ENCODE peak calls at places on chromosomes 13 and 19, in four cellular contexts. H, W, Q and K are unnamed samples.

GRCh38 chr19:54420068-54420382 is 4.8 kb downstream of the TTYH1 start:
- DNase-seq in H (no peak), W (no peak), Q (no peak), K (no peak)

GRCh38 chr13:94708031-94708571 is 4.2 kb downstream of the SOX21 start:
- DNase-seq in H (no peak), W (no peak), Q (no peak), K (peak; percentile 88)

GRCh38 chr13:111210945-111211469 is 95.9 kb downstream of the ARHGEF7 start:
- DNase-seq in H (no peak), W (no peak), Q (no peak), K (peak; percentile 38)

GRCh38 chr19:58395220-58395978 is at the start of gene RNF225:
- DNase-seq in H (no peak), W (no peak), Q (no peak), K (peak; percentile 91)

GRCh38 chr19:6226444-6227155 is 53.2 kb downstream of the MLLT1 start:
- DNase-seq in H (no peak), W (no peak), Q (no peak), K (peak; percentile 52)

GRCh38 chr19:54724644-54725043 is 402 bp downstream of the KIR3DL3 start:
- DNase-seq in H (no peak), W (no peak), Q (no peak), K (no peak)

GRCh38 chr13:20090349-20090748 is 70.5 kb downstream of the GJA3 start:
- DNase-seq in H (peak; percentile 38), W (no peak), Q (no peak), K (no peak)

GRCh38 chr19:10858204-10858828 is 10.1 kb downstream of the C19orf38 start:
- DNase-seq in H (peak; percentile 50), W (no peak), Q (no peak), K (peak; percentile 84)

GRCh38 chr13:60261432-60262351 is 98.0 kb upstream of the DIAPH3 start:
- DNase-seq in H (no peak), W (no peak), Q (no peak), K (peak; percentile 27)

GRCh38 chr19:45211751-45212381 is 33.3 kb downstream of the BLOC1S3 start:
- DNase-seq in H (no peak), W (peak; percentile 71), Q (no peak), K (peak; percentile 60)

GRCh38 chr19:12603714-12604113 is 6.9 kb downstream of the ZNF490 start:
- DNase-seq in H (no peak), W (no peak), Q (peak; percentile 67), K (no peak)

GRCh38 chr19:7251502-7251901 is 42.7 kb downstream of the INSR start:
- DNase-seq in H (no peak), W (no peak), Q (no peak), K (no peak)

GRCh38 chr13:73335226-73335625 is 276.4 kb downstream of the KLF5 start:
- DNase-seq in H (peak; percentile 86), W (no peak), Q (peak; percentile 65), K (no peak)

GRCh38 chr13:95564091-95564490 is 11.6 kb downstream of the CLDN10 start:
- DNase-seq in H (no peak), W (no peak), Q (no peak), K (peak; percentile 16)

GRCh38 chr13:50357586-50358118 is 342.4 kb downstream of the KCNRG start:
- DNase-seq in H (peak; percentile 89), W (no peak), Q (peak; percentile 93), K (no peak)

DNA sequence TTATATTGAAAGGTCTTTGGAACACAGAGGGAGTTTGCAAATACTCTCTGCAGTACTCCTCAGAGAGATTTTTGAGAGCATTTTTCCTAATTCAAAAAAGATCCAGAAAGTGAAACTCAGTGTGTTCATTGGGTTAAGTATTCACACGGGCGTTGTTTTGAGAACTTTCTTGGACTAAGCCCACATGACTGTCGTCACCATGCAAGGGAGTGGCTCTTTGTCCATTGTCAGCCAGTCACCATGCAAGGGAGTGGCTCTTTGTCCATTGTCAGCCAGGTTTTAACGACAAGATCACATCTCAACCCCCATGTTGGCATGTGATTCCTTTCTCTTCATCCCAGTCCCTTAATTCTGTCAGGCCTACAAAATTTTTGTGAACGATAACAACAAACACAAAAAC is 81.2 kb upstream of the STK24 start:
- DNase-seq in H (peak; percentile 81), W (no peak), Q (no peak), K (no peak)
- H3K4me3 ChIP-seq in H (peak overlapping the region; percentile 66), W (no peak overlapping the region), Q (no peak overlapping the region), K (no peak overlapping the region)

GRCh38 chr19:50494186-50495019 is 16.6 kb downstream of the JOSD2 start:
- DNase-seq in H (no peak), W (no peak), Q (no peak), K (no peak)

GRCh38 chr19:50492303-50493052 is 15.8 kb upstream of the GARIN5A start:
- DNase-seq in H (peak; percentile 30), W (no peak), Q (no peak), K (peak; percentile 81)

GRCh38 chr19:50495020-50495531 is 15.9 kb downstream of the JOSD2 start:
- DNase-seq in H (no peak), W (no peak), Q (no peak), K (no peak)

GRCh38 chr19:50490991-50491472 is 14.4 kb upstream of the GARIN5A start:
- DNase-seq in H (no peak), W (no peak), Q (no peak), K (peak; percentile 58)

DNA sequence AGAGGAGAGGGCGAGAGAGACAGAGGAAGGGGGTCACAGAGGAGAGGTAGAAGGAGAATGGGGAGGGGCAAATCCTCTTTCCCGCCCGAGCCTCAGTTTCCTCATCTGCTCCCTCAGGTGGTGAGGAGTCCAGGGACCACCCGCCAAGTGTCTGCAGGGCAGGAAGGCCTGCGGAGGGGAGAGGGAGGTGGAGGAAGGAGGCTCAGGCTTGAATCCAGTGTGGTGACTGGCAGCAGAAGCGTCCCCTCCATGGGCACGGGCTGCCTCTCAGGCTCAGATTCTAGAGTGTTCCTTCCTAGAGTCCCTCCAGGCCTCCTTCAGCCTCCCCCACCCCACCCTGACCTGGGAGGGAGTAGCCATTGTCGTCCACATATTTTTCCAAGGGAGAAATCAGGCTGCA is 16.5 kb upstream of the GARIN5A start:
- DNase-seq in H (no peak), W (no peak), Q (no peak), K (no peak)
- H3K27me3 ChIP-seq in H (peaks cover 4% of the 10 kb centered on the region), W (no peaks in the 10 kb centered on the region), Q (peaks cover 49% of the 10 kb centered on the region), K (peaks cover 62% of the 10 kb centered on the region)

DNA sequence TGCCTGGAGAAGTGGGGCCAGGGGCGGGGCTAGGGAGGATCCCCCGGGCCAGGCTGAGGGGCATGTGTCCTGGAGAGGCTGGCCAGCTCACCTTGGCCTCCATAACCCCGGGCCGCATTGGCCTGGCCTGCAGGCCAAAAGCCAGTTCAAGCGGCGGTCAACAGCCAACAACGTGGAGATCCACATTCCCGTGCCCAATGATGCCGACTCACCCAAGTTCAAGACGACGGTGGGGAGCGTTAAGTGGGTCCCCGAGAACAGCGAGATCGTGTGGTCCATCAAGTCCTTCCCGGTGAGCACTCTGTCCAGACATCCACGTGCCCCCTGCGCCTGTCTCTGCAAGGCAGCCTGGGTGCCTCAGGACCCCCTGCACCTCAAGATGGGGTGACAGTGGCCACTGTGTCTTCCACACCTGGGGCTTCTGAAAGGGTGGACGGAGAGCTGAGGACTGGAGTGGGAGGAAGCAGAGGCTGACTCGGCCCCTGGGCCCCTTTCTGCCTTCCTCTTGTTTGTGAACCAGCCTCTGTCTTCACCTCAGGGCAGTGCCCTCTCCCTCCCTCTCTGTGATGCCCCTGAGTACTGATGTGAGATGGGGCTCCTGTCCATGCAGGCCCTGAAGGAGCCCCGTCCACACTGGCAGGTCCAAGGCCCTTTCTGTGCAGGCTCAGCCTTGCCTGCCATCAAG is 31.1 kb downstream of the AP1M1 start:
- DNase-seq in H (no peak), W (no peak), Q (no peak), K (peak; percentile 35)
- H3K36me3 ChIP-seq in H (peaks cover 8% of the 10 kb centered on the region), W (peaks cover 97% of the 10 kb centered on the region), Q (peaks cover 85% of the 10 kb centered on the region), K (no peaks in the 10 kb centered on the region)

GRCh38 chr13:104008075-104008474 is 941.9 kb upstream of the SLC10A2 start:
- DNase-seq in H (no peak), W (no peak), Q (no peak), K (no peak)

GRCh38 chr13:104014803-104015645 is 948.8 kb upstream of the SLC10A2 start:
- DNase-seq in H (no peak), W (no peak), Q (peak; percentile 39), K (no peak)

GRCh38 chr13:104015646-104016396 is 949.6 kb upstream of the SLC10A2 start:
- DNase-seq in H (no peak), W (no peak), Q (peak; percentile 83), K (no peak)

GRCh38 chr13:104008571-104009435 is 942.6 kb upstream of the SLC10A2 start:
- DNase-seq in H (no peak), W (no peak), Q (peak; percentile 90), K (no peak)

GRCh38 chr13:104011505-104012270 is 945.5 kb upstream of the SLC10A2 start:
- DNase-seq in H (no peak), W (no peak), Q (no peak), K (peak; percentile 0)
- H3K4me3 ChIP-seq in H (no peak overlapping the region), W (peak overlapping the region; percentile 49), Q (no peak overlapping the region), K (no peak overlapping the region)

DNA sequence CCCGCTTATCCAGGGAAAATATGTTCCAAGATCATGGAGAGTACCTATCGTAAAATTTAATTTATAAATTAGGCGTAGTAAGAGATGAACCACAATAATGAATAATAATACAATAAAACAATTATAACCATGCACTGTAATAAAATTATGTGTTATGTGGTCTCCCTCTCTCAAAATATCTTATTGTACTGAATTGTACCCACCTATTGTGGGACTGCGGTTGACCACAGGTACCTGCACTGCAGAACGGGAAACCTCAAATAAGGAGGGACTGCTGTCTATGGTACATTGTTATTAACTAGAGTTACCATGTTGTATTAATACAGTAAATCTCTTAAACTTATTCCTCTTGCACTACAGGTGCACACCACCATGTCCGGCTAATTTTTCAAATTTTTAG is 5.3 kb upstream of the KLK12 start:
- DNase-seq in H (no peak), W (no peak), Q (no peak), K (no peak)
- H3K27me3 ChIP-seq in H (no peaks in the 10 kb centered on the region), W (peaks cover 11% of the 10 kb centered on the region), Q (no peaks in the 10 kb centered on the region), K (no peaks in the 10 kb centered on the region)

GRCh38 chr19:581399-582111 is 8.1 kb upstream of the HCN2 start:
- DNase-seq in H (no peak), W (no peak), Q (no peak), K (no peak)
- H3K36me3 ChIP-seq in H (no peaks in the 10 kb centered on the region), W (peaks cover 52% of the 10 kb centered on the region), Q (peaks cover 26% of the 10 kb centered on the region), K (peaks cover 11% of the 10 kb centered on the region)

GRCh38 chr13:23888658-23889597 is at the start of gene MIPEP:
- DNase-seq in H (peak; percentile 99), W (peak; percentile 92), Q (peak; percentile 95), K (peak; percentile 94)

DNA sequence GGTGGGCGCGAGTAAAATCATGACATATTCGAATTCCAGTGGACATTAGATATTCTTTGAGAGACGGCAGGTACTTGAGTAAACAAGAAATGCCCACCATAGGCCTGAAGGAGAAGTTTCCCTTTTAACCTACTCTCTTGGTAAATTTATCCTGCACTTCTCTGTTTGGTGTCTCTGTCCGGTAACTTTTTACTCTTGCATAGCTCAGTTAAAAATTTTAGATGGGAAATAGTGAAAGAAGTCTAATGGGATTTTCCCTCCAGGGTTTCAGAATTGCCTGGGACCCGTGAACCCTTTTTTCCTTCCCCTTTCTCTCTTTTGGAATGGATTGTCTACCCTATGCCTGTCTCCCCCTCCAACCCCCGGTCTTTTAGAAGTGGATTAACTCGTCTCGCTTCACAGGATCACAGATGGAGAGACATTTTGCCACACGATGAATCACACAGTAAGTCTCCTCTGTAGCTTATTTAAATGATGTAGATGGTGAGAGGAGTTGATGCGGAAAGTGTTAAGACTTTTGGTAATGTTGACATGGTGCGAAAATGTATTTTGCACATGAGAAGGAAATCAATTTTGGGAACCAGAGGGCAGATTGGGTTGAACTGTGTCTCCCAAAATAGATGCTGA is 511 bp upstream of the MIPEP start:
- DNase-seq in H (peak; percentile 65), W (no peak), Q (no peak), K (peak; percentile 29)
- H3K4me3 ChIP-seq in H (peak overlapping the region; percentile 80), W (peak overlapping the region; percentile 98), Q (peak overlapping the region; percentile 36), K (peak overlapping the region; percentile 22)